ENCODE peak calls at places on chromosome X, in eight cellular contexts. I is suprapubic skin; A is fibroblast of the aortic adventitia; M is tibial nerve; H is CD4-positive, alpha-beta T cell; Y is cardiac fibroblast; O is astrocyte of the spinal cord; C is H9. J is an unnamed sample.

GRCh38 chrX:155262970-155263754 is 1.1 kb downstream of the RAB39B start:
- DNase-seq in I (no peak), M (no peak), O (no peak), Y (no peak), H (no peak), C (no peak), A (no peak), J (no peak)

GRCh38 chrX:131728295-131729145 is 184.6 kb downstream of the OR13H1 start:
- DNase-seq in Y (no peak), I (no peak), C (no peak), A (peak), O (peak), H (no peak), M (no peak), J (no peak)

GRCh38 chrX:102516314-102516936 is at the start of gene TMSB15A:
- DNase-seq in C (peak), I (peak), Y (peak), M (peak), O (peak), H (peak), A (peak), J (peak)

GRCh38 chrX:114959729-114960128 is 57.7 kb downstream of the IL13RA2 start:
- DNase-seq in A (peak), Y (peak), H (no peak), C (no peak), I (no peak), M (no peak), O (peak), J (peak)

GRCh38 chrX:10240918-10241317 is 84.1 kb downstream of the CLCN4 start:
- DNase-seq in Y (peak), O (peak), C (no peak), I (no peak), A (peak), M (no peak), H (no peak), J (peak)

GRCh38 chrX:53190363-53190960 is 34.5 kb downstream of the KDM5C start:
- DNase-seq in M (no peak), A (no peak), C (peak), O (no peak), I (no peak), Y (peak), H (no peak), J (no peak)

GRCh38 chrX:33908074-33908473 is 224.0 kb downstream of the FAM47A start:
- DNase-seq in O (no peak), M (no peak), I (no peak), C (no peak), H (no peak), Y (no peak), A (no peak), J (no peak)

GRCh38 chrX:71911731-71912050 is 1.0 kb downstream of the NHSL2 start:
- DNase-seq in O (no peak), H (no peak), A (no peak), C (no peak), I (no peak), M (no peak), Y (no peak), J (no peak)

GRCh38 chrX:97639526-97639925 is 755.8 kb downstream of the RPA4 start:
- DNase-seq in O (no peak), M (no peak), I (no peak), Y (no peak), A (no peak), C (peak), H (no peak), J (no peak)

GRCh38 chrX:53716328-53717088 is 30.0 kb upstream of the HUWE1 start:
- DNase-seq in A (peak), M (no peak), I (no peak), O (peak), Y (peak), C (no peak), H (peak), J (no peak)

GRCh38 chrX:71315917-71316316 is 14.4 kb downstream of the ITGB1BP2 start:
- DNase-seq in H (no peak), Y (peak), I (no peak), C (no peak), A (peak), O (peak), M (no peak), J (peak)

GRCh38 chrX:153818571-153819397 is 11.6 kb downstream of the PDZD4 start:
- DNase-seq in A (no peak), O (no peak), M (no peak), Y (no peak), C (no peak), I (no peak), H (peak), J (no peak)

GRCh38 chrX:1521459-1521956 is 15.5 kb downstream of the P2RY8 start:
- DNase-seq in A (no peak), O (no peak), I (no peak), Y (no peak), C (peak), H (peak), M (no peak), J (no peak)

GRCh38 chrX:9997524-9997923 is 30.4 kb downstream of the CLDN34 start:
- DNase-seq in I (no peak), M (no peak), H (no peak), C (no peak), A (no peak), O (no peak), Y (no peak), J (no peak)

GRCh38 chrX:109872021-109872730 is 130.7 kb upstream of the TMEM164 start:
- DNase-seq in O (peak), H (no peak), Y (no peak), C (no peak), I (no peak), M (no peak), A (peak), J (no peak)

GRCh38 chrX:8003147-8003883 is 76.1 kb upstream of the PNPLA4 start:
- DNase-seq in M (no peak), Y (no peak), A (no peak), I (no peak), C (no peak), O (no peak), H (no peak), J (no peak)

GRCh38 chrX:14356401-14356800 is 172.9 kb upstream of the GLRA2 start:
- DNase-seq in M (no peak), Y (peak), H (no peak), O (peak), A (peak), I (no peak), C (no peak), J (peak)

GRCh38 chrX:108224727-108225455 is 133.3 kb downstream of the ATG4A start:
- DNase-seq in Y (peak), I (no peak), C (peak), H (no peak), M (no peak), A (peak), O (peak), J (no peak)

GRCh38 chrX:47221756-47222155 is 3.3 kb downstream of the CDK16 start:
- DNase-seq in H (no peak), A (no peak), O (no peak), C (no peak), Y (no peak), M (no peak), I (no peak), J (no peak)

GRCh38 chrX:74232859-74233258 is 71.1 kb upstream of the ZCCHC13 start:
- DNase-seq in M (no peak), C (no peak), A (peak), Y (peak), H (no peak), O (peak), I (no peak), J (peak)

GRCh38 chrX:74242484-74243138 is 61.4 kb upstream of the ZCCHC13 start:
- DNase-seq in C (no peak), A (peak), H (no peak), M (no peak), I (no peak), Y (no peak), O (no peak), J (no peak)

GRCh38 chrX:107673933-107674479 is 45.7 kb downstream of the PRPS1 start:
- DNase-seq in I (peak), M (peak), C (peak), A (no peak), Y (peak), O (peak), H (peak), J (no peak)

GRCh38 chrX:140766024-140766611 is 56.6 kb downstream of the LINC00632 start:
- DNase-seq in M (peak), H (peak), Y (peak), C (peak), I (no peak), A (peak), O (peak), J (peak)

GRCh38 chrX:81202413-81202794 is 502 bp downstream of the SH3BGRL start:
- DNase-seq in M (no peak), C (no peak), A (peak), O (peak), Y (peak), H (no peak), I (no peak), J (no peak)

GRCh38 chrX:40470830-40471429 is 109.8 kb upstream of the ATP6AP2 start:
- DNase-seq in O (no peak), Y (no peak), H (no peak), A (no peak), C (peak), I (no peak), M (no peak), J (peak)

GRCh38 chrX:112803060-112803459 is 37.6 kb downstream of the AMOT start:
- DNase-seq in A (no peak), I (no peak), Y (no peak), H (no peak), O (no peak), C (no peak), M (no peak), J (no peak)

GRCh38 chrX:149494844-149495565 is 10.1 kb downstream of the IDS start:
- DNase-seq in A (no peak), Y (peak), C (no peak), M (no peak), H (no peak), I (no peak), O (no peak), J (no peak)

GRCh38 chrX:9147631-9148189 is 113.8 kb upstream of the FAM9B start:
- DNase-seq in H (no peak), A (no peak), I (no peak), O (no peak), M (no peak), Y (no peak), C (peak), J (no peak)

GRCh38 chrX:28889691-28890090 is 302.4 kb downstream of the IL1RAPL1 start:
- DNase-seq in Y (no peak), H (no peak), I (no peak), O (no peak), M (no peak), C (no peak), A (no peak), J (no peak)

GRCh38 chrX:105190252-105190853 is 30.1 kb downstream of the TEX13A start:
- DNase-seq in A (peak), I (no peak), M (no peak), C (no peak), O (peak), H (no peak), Y (peak), J (peak)

GRCh38 chrX:108712886-108713285 is 23.5 kb downstream of the IRS4 start:
- DNase-seq in A (no peak), O (no peak), H (no peak), Y (no peak), I (no peak), C (no peak), M (no peak), J (no peak)

GRCh38 chrX:96568088-96568487 is 116.6 kb upstream of the DIAPH2 start:
- DNase-seq in A (no peak), H (no peak), C (no peak), I (no peak), M (no peak), O (no peak), Y (no peak), J (no peak)

GRCh38 chrX:11558972-11559371 is 106.7 kb downstream of the ARHGAP6 start:
- DNase-seq in C (peak), M (no peak), H (peak), A (no peak), Y (peak), I (no peak), O (no peak), J (no peak)
- TF ChIP-seq CTCF in C (peak), M (no peak), H (no peak), A (peak), Y (peak), I (no peak), O (peak), J (peak)

DNA sequence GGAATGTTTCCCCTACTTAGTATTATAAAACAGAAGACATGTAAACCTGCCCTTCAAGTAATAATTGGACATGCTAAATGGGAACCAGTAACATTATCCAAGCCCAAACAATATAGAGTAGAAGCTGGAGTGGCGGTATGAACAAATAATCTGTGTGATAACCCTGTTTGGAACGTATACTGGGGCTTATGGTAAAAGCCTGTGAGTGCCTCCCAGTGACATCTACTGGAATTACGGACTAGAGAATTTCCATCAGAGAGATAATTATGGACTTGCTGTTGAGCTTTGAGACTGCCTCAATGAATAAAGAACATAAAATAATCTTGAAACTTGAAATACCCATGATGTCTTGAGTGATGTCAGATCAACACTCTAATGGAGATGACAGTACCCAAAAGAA is 406.3 kb upstream of the GRIA3 start:
- DNase-seq in Y (peak), H (no peak), C (no peak), O (no peak), M (no peak), A (peak), I (no peak), J (no peak)
- TF ChIP-seq CTCF in Y (no peak), H (no peak), C (peak), O (no peak), M (no peak), A (no peak), I (no peak), J (peak)

GRCh38 chrX:124475358-124475757 is 129.0 kb downstream of the SH2D1A start:
- DNase-seq in I (no peak), Y (no peak), A (no peak), H (no peak), C (no peak), M (no peak), O (no peak), J (no peak)

GRCh38 chrX:124476562-124476961 is 130.2 kb downstream of the SH2D1A start:
- DNase-seq in O (no peak), A (no peak), M (no peak), C (no peak), H (no peak), I (no peak), Y (no peak), J (no peak)

GRCh38 chrX:124478046-124478445 is 131.7 kb downstream of the SH2D1A start:
- DNase-seq in M (no peak), C (no peak), H (no peak), I (no peak), O (no peak), A (no peak), Y (no peak), J (no peak)
- TF ChIP-seq CTCF in M (no peak), C (no peak), H (no peak), I (no peak), O (no peak), A (no peak), Y (no peak), J (no peak)

GRCh38 chrX:63746715-63747114 is 38.3 kb downstream of the ARHGEF9 start:
- DNase-seq in O (no peak), Y (no peak), A (no peak), M (no peak), I (no peak), H (no peak), C (no peak), J (no peak)

GRCh38 chrX:63743596-63743995 is 41.4 kb downstream of the ARHGEF9 start:
- DNase-seq in I (no peak), M (no peak), O (no peak), H (no peak), A (no peak), Y (no peak), C (no peak), J (no peak)

GRCh38 chrX:63747331-63747730 is 37.7 kb downstream of the ARHGEF9 start:
- DNase-seq in O (peak), Y (peak), H (no peak), M (no peak), I (no peak), A (peak), C (no peak), J (peak)

GRCh38 chrX:63746278-63746677 is 38.7 kb downstream of the ARHGEF9 start:
- DNase-seq in M (no peak), I (no peak), C (no peak), H (no peak), A (no peak), O (no peak), Y (no peak), J (no peak)

GRCh38 chrX:63744850-63745249 is 40.2 kb downstream of the ARHGEF9 start:
- DNase-seq in M (no peak), C (no peak), I (no peak), O (no peak), A (no peak), H (no peak), Y (no peak), J (no peak)
- TF ChIP-seq CTCF in M (no peak), C (no peak), I (no peak), O (no peak), A (no peak), H (no peak), Y (no peak), J (no peak)

GRCh38 chrX:64205735-64206491 is 405 bp upstream of the AMER1 start:
- DNase-seq in H (peak), C (peak), A (peak), Y (peak), M (peak), I (peak), O (peak), J (peak)
- TF ChIP-seq CTCF in H (no peak), C (peak), A (no peak), Y (peak), M (peak), I (no peak), O (peak), J (no peak)

J was measured in HFFc6.